ENCODE peak calls at places on chromosomes 13 and 19, in ten cellular contexts. U, A, C, K, E, S, F, H, J and Q are unnamed samples. For H3K4me1, the result is how much of the 10 kb centered on the place peaks cover.

GRCh38 chr19:6774821-6775707 is 2.6 kb downstream of the VAV1 start:
- DNase-seq in U (no peak), A (no peak), C (no peak), K (no peak), E (no peak), S (no peak), F (no peak), H (no peak), J (peak), Q (no peak)

GRCh38 chr19:6279620-6279930 is 200 bp downstream of the MLLT1 start:
- DNase-seq in U (no peak), A (no peak), C (no peak), K (no peak), E (no peak), S (no peak), F (no peak), H (no peak), J (no peak), Q (no peak)

GRCh38 chr19:10270616-10271394 is at the start of gene ICAM1:
- DNase-seq in U (peak), A (peak), C (no peak), K (no peak), E (peak), S (peak), F (peak), H (peak), J (peak), Q (peak)

GRCh38 chr13:102089177-102089576 is 312.7 kb downstream of the FGF14 start:
- DNase-seq in U (no peak), A (no peak), C (no peak), K (no peak), E (no peak), S (peak), F (no peak), H (no peak), J (no peak), Q (no peak)

GRCh38 chr13:34300559-34300958 is 482.6 kb downstream of the RFC3 start:
- DNase-seq in U (no peak), A (no peak), C (no peak), K (no peak), E (peak), S (no peak), F (no peak), H (no peak), J (no peak), Q (no peak)

GRCh38 chr19:42149447-42150202 is 17.4 kb upstream of the POU2F2 start:
- DNase-seq in U (no peak), A (no peak), C (no peak), K (no peak), E (no peak), S (no peak), F (no peak), H (no peak), J (no peak), Q (no peak)

GRCh38 chr19:31300406-31300805 is 48.8 kb downstream of the TSHZ3 start:
- DNase-seq in U (no peak), A (no peak), C (no peak), K (no peak), E (no peak), S (no peak), F (no peak), H (no peak), J (no peak), Q (no peak)

GRCh38 chr19:45498411-45499195 is at the start of gene PPM1N:
- DNase-seq in U (no peak), A (peak), C (no peak), K (no peak), E (no peak), S (peak), F (no peak), H (no peak), J (peak), Q (no peak)

GRCh38 chr13:22232186-22232585 is 561.3 kb downstream of the FGF9 start:
- DNase-seq in U (no peak), A (no peak), C (no peak), K (no peak), E (no peak), S (no peak), F (no peak), H (no peak), J (no peak), Q (no peak)

GRCh38 chr13:112074139-112074710 is 7.3 kb downstream of the SOX1 start:
- DNase-seq in U (no peak), A (no peak), C (no peak), K (no peak), E (no peak), S (no peak), F (no peak), H (no peak), J (no peak), Q (no peak)

GRCh38 chr19:4023600-4024398 is 16.3 kb downstream of the PIAS4 start:
- DNase-seq in U (no peak), A (no peak), C (no peak), K (no peak), E (no peak), S (no peak), F (peak), H (peak), J (peak), Q (no peak)

GRCh38 chr13:35978607-35979316 is 152.4 kb downstream of the DCLK1 start:
- DNase-seq in U (no peak), A (no peak), C (peak), K (no peak), E (peak), S (peak), F (peak), H (no peak), J (no peak), Q (peak)

GRCh38 chr19:2291185-2291751 is 9.3 kb upstream of the PEAK3 start:
- DNase-seq in U (no peak), A (no peak), C (no peak), K (no peak), E (no peak), S (no peak), F (no peak), H (peak), J (no peak), Q (no peak)

DNA sequence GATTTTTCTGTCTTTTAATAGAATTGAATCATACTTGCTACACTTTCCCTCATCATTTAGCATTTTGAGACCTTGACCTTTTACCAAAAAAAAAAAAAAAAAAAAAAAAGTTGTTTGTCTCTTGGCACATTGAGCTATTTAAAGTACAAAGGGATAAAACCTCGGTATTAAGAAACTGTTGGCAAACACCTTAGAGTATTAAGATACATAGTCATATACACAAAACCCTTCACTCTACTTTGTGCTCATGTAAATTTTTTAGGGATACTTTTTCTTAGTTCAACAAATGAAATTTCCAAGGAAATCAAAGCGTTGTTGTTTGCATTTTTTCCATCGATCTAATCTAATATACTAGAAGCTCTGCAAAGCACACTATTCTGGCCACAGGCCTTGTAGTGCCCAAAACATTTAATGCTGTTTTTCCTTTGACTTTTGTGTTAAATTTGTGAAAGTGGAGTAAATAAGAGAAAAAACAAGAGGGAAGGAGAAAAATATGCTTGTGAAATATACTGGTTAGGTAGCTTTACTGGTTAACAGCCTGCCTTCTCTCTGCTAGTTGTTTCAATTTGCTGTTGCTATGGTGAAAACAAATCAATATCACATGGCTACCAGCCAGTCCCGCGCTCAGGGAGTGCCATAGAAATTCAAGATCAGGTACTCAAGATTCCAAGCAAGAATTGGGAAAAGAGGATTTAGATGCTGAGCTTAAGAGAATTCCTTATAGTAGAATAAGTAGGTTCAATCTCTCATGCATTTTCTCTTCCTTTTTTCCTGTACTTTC is 2.6 kb downstream of the MBNL2 start:
- DNase-seq in U (no peak), A (no peak), C (no peak), K (no peak), E (peak), S (peak), F (no peak), H (no peak), J (peak), Q (no peak)
- H3K4me3 ChIP-seq in U (peak), A (peak), C (peak), K (peak), E (peak), S (no peak), F (peak), H (peak), J (peak), Q (peak)

GRCh38 chr19:16447015-16447384 is 24.8 kb downstream of the EPS15L1 start:
- DNase-seq in U (peak), A (peak), C (no peak), K (peak), E (peak), S (no peak), F (peak), H (peak), J (peak), Q (peak)

GRCh38 chr19:16449330-16449961 is 22.3 kb downstream of the EPS15L1 start:
- DNase-seq in U (no peak), A (peak), C (no peak), K (no peak), E (peak), S (no peak), F (no peak), H (no peak), J (no peak), Q (no peak)

GRCh38 chr19:16444273-16444597 is 27.5 kb downstream of the EPS15L1 start:
- DNase-seq in U (no peak), A (no peak), C (no peak), K (no peak), E (no peak), S (no peak), F (no peak), H (no peak), J (no peak), Q (no peak)

GRCh38 chr19:16445238-16446107 is 26.3 kb downstream of the EPS15L1 start:
- DNase-seq in U (no peak), A (no peak), C (no peak), K (no peak), E (peak), S (no peak), F (no peak), H (no peak), J (peak), Q (no peak)

DNA sequence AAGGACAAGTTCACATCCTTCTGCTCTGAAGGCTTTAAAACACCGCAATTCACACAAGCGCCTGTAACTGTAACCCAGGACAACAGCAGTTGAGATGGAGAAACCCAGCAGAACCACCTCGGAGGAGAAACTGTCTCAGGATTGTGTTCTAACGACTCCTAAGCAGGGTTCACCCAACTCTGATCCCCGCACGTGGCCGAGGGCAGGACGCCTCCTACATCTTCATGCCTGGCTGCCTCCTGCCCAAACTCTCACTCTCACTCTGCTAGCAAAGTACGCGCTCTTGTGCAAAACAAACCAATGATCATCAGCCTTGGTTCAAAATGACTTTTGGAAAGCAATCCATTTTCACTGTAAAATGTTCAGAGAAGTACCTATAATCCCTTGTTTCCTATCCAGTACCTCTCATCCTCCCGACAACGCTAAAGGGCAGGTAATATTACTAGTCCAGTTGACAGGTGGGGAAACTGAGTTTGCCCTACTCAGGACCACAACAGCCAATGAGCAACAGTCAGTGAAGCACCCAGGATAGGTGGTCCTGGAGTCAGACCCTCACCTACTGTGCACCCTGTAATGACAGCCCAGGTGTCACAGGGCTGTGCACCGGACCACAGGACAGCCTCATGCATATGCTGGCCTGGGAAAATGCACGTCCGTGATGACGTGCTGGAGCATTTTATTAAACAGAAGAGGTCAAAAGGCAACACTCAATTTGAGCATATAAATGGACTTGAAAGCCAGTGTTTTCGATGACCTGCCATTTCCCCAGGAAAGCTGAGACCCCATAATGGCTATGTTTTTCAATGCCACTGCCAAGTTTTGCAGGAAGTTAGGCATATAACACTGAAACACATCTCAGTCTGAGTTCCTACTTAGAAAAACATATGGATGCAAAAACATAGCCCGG is 25.4 kb downstream of the EPS15L1 start:
- DNase-seq in U (no peak), A (no peak), C (no peak), K (no peak), E (no peak), S (no peak), F (no peak), H (no peak), J (no peak), Q (no peak)
- H3K4me1 ChIP-seq in U (under half), A (under half), C (under half), K (under half), E (under half), S (under half), F (under half), H (under half), J (under half), Q (under half)

GRCh38 chr13:59677966-59678814 is 485.5 kb downstream of the DIAPH3 start:
- DNase-seq in U (no peak), A (no peak), C (peak), K (no peak), E (peak), S (peak), F (peak), H (no peak), J (no peak), Q (no peak)
- H3K27ac ChIP-seq in U (no peak), A (no peak), C (no peak), K (no peak), E (no peak), S (no peak), F (peak), H (no peak), J (peak), Q (no peak)

GRCh38 chr19:55157064-55157908 is at the start of gene TNNI3:
- DNase-seq in U (no peak), A (no peak), C (no peak), K (no peak), E (no peak), S (no peak), F (peak), H (no peak), J (peak), Q (no peak)
- H3K4me3 ChIP-seq in U (no peak), A (no peak), C (peak), K (no peak), E (no peak), S (no peak), F (peak), H (no peak), J (peak), Q (no peak)

GRCh38 chr13:79402074-79402635 is 3.9 kb downstream of the RBM26 start:
- DNase-seq in U (no peak), A (no peak), C (no peak), K (no peak), E (no peak), S (no peak), F (no peak), H (no peak), J (no peak), Q (no peak)
- H3K4me1 ChIP-seq in U (under half), A (half or more), C (under half), K (under half), E (under half), S (under half), F (under half), H (under half), J (under half), Q (under half)

GRCh38 chr19:33193864-33194362 is at the start of gene LRP3:
- DNase-seq in U (no peak), A (no peak), C (no peak), K (no peak), E (peak), S (peak), F (peak), H (peak), J (peak), Q (no peak)

GRCh38 chr19:33194884-33195710 is 967 bp downstream of the LRP3 start:
- DNase-seq in U (no peak), A (no peak), C (peak), K (no peak), E (peak), S (peak), F (peak), H (no peak), J (peak), Q (no peak)

GRCh38 chr19:33193269-33193863 is 764 bp upstream of the LRP3 start:
- DNase-seq in U (no peak), A (no peak), C (no peak), K (no peak), E (no peak), S (no peak), F (no peak), H (peak), J (no peak), Q (no peak)

GRCh38 chr19:33195711-33196347 is 1.7 kb downstream of the LRP3 start:
- DNase-seq in U (no peak), A (no peak), C (no peak), K (no peak), E (no peak), S (no peak), F (no peak), H (no peak), J (peak), Q (no peak)

GRCh38 chr19:33194527-33194883 is 375 bp downstream of the LRP3 start:
- DNase-seq in U (no peak), A (no peak), C (no peak), K (no peak), E (peak), S (no peak), F (no peak), H (no peak), J (peak), Q (no peak)
- H3K27ac ChIP-seq in U (no peak), A (no peak), C (peak), K (peak), E (no peak), S (no peak), F (peak), H (no peak), J (peak), Q (peak)